ENCODE peak calls at places on chromosomes 7 and 10, in seven cellular contexts. One of them, this sample, is unnamed.

GRCh38 chr10:44032216-44032615 is 352.7 kb downstream of the CXCL12 start:
- DNase-seq in stimulated activated CD4-positive, alpha-beta T cell treated with anti-CD3 and anti-CD28 coated beads, Interleukin-2, amount 100 ng/mL, for 48 hours: no peak
- DNase-seq in T-helper 1 cell: no peak
- DNase-seq in uterus: no peak
- DNase-seq in HEK293T: no peak
- DNase-seq in prostate gland: no peak
- DNase-seq in KG1: no peak
- DNase-seq in this sample: no peak

GRCh38 chr10:71372882-71373495 is 23.7 kb upstream of the CDH23 start:
- DNase-seq in uterus: no peak
- DNase-seq in T-helper 1 cell: no peak
- DNase-seq in stimulated activated CD4-positive, alpha-beta T cell treated with anti-CD3 and anti-CD28 coated beads, Interleukin-2, amount 100 ng/mL, for 48 hours: no peak
- DNase-seq in prostate gland: no peak
- DNase-seq in HEK293T: no peak
- DNase-seq in KG1: no peak
- DNase-seq in this sample: no peak

GRCh38 chr7:20484366-20484765 is 131.1 kb upstream of the ABCB5 start:
- DNase-seq in KG1: no peak
- DNase-seq in prostate gland: no peak
- DNase-seq in uterus: no peak
- DNase-seq in HEK293T: no peak
- DNase-seq in T-helper 1 cell: no peak
- DNase-seq in stimulated activated CD4-positive, alpha-beta T cell treated with anti-CD3 and anti-CD28 coated beads, Interleukin-2, amount 100 ng/mL, for 48 hours: no peak
- DNase-seq in this sample: no peak

GRCh38 chr7:8135417-8135816 is 126.5 kb downstream of the ICA1 start:
- DNase-seq in HEK293T: no peak
- DNase-seq in T-helper 1 cell: no peak
- DNase-seq in KG1: no peak
- DNase-seq in stimulated activated CD4-positive, alpha-beta T cell treated with anti-CD3 and anti-CD28 coated beads, Interleukin-2, amount 100 ng/mL, for 48 hours: no peak
- DNase-seq in uterus: no peak
- DNase-seq in prostate gland: no peak
- DNase-seq in this sample: no peak

GRCh38 chr10:93481931-93482834 is at the start of gene MYOF:
- DNase-seq in KG1: peak
- DNase-seq in T-helper 1 cell: no peak
- DNase-seq in stimulated activated CD4-positive, alpha-beta T cell treated with anti-CD3 and anti-CD28 coated beads, Interleukin-2, amount 100 ng/mL, for 48 hours: peak
- DNase-seq in prostate gland: peak
- DNase-seq in HEK293T: peak
- DNase-seq in uterus: peak
- DNase-seq in this sample: peak

GRCh38 chr7:4931932-4932331 is 27.1 kb downstream of the MMD2 start:
- DNase-seq in stimulated activated CD4-positive, alpha-beta T cell treated with anti-CD3 and anti-CD28 coated beads, Interleukin-2, amount 100 ng/mL, for 48 hours: no peak
- DNase-seq in T-helper 1 cell: no peak
- DNase-seq in uterus: no peak
- DNase-seq in HEK293T: no peak
- DNase-seq in KG1: no peak
- DNase-seq in prostate gland: no peak
- DNase-seq in this sample: no peak

GRCh38 chr10:930415-931325 is 835 bp downstream of the LARP4B start:
- DNase-seq in uterus: peak
- DNase-seq in KG1: peak
- DNase-seq in prostate gland: no peak
- DNase-seq in HEK293T: peak
- DNase-seq in stimulated activated CD4-positive, alpha-beta T cell treated with anti-CD3 and anti-CD28 coated beads, Interleukin-2, amount 100 ng/mL, for 48 hours: peak
- DNase-seq in T-helper 1 cell: peak
- DNase-seq in this sample: peak

GRCh38 chr10:113297226-113297625 is 255.6 kb upstream of the HABP2 start:
- DNase-seq in KG1: no peak
- DNase-seq in stimulated activated CD4-positive, alpha-beta T cell treated with anti-CD3 and anti-CD28 coated beads, Interleukin-2, amount 100 ng/mL, for 48 hours: no peak
- DNase-seq in T-helper 1 cell: no peak
- DNase-seq in prostate gland: no peak
- DNase-seq in uterus: no peak
- DNase-seq in HEK293T: no peak
- DNase-seq in this sample: no peak

GRCh38 chr7:78510580-78511188 is 712.1 kb downstream of the PHTF2 start:
- DNase-seq in HEK293T: peak
- DNase-seq in prostate gland: peak
- DNase-seq in stimulated activated CD4-positive, alpha-beta T cell treated with anti-CD3 and anti-CD28 coated beads, Interleukin-2, amount 100 ng/mL, for 48 hours: no peak
- DNase-seq in T-helper 1 cell: no peak
- DNase-seq in KG1: no peak
- DNase-seq in uterus: no peak
- DNase-seq in this sample: peak

GRCh38 chr7:14973712-14974428 is 71.3 kb upstream of the DGKB start:
- DNase-seq in stimulated activated CD4-positive, alpha-beta T cell treated with anti-CD3 and anti-CD28 coated beads, Interleukin-2, amount 100 ng/mL, for 48 hours: no peak
- DNase-seq in KG1: no peak
- DNase-seq in T-helper 1 cell: no peak
- DNase-seq in uterus: no peak
- DNase-seq in prostate gland: no peak
- DNase-seq in HEK293T: no peak
- DNase-seq in this sample: no peak

GRCh38 chr7:132943645-132944044 is 138.2 kb downstream of the CHCHD3 start:
- DNase-seq in T-helper 1 cell: no peak
- DNase-seq in KG1: no peak
- DNase-seq in uterus: no peak
- DNase-seq in HEK293T: no peak
- DNase-seq in prostate gland: no peak
- DNase-seq in stimulated activated CD4-positive, alpha-beta T cell treated with anti-CD3 and anti-CD28 coated beads, Interleukin-2, amount 100 ng/mL, for 48 hours: no peak
- DNase-seq in this sample: no peak

GRCh38 chr7:139763330-139763729 is 14.5 kb downstream of the HIPK2 start:
- DNase-seq in prostate gland: no peak
- DNase-seq in stimulated activated CD4-positive, alpha-beta T cell treated with anti-CD3 and anti-CD28 coated beads, Interleukin-2, amount 100 ng/mL, for 48 hours: no peak
- DNase-seq in KG1: no peak
- DNase-seq in uterus: no peak
- DNase-seq in T-helper 1 cell: no peak
- DNase-seq in HEK293T: no peak
- DNase-seq in this sample: no peak

GRCh38 chr10:48238826-48239520 is 35.5 kb downstream of the FRMPD2 start:
- DNase-seq in T-helper 1 cell: no peak
- DNase-seq in stimulated activated CD4-positive, alpha-beta T cell treated with anti-CD3 and anti-CD28 coated beads, Interleukin-2, amount 100 ng/mL, for 48 hours: no peak
- DNase-seq in KG1: no peak
- DNase-seq in prostate gland: no peak
- DNase-seq in HEK293T: no peak
- DNase-seq in uterus: no peak
- DNase-seq in this sample: no peak

GRCh38 chr7:106869954-106870353 is 4.9 kb downstream of the PIK3CG start:
- DNase-seq in T-helper 1 cell: no peak
- DNase-seq in prostate gland: no peak
- DNase-seq in HEK293T: no peak
- DNase-seq in uterus: no peak
- DNase-seq in KG1: no peak
- DNase-seq in stimulated activated CD4-positive, alpha-beta T cell treated with anti-CD3 and anti-CD28 coated beads, Interleukin-2, amount 100 ng/mL, for 48 hours: no peak
- DNase-seq in this sample: no peak

GRCh38 chr10:76297787-76298281 is 866.4 kb downstream of the LRMDA start:
- DNase-seq in prostate gland: peak
- DNase-seq in HEK293T: no peak
- DNase-seq in KG1: no peak
- DNase-seq in T-helper 1 cell: no peak
- DNase-seq in uterus: no peak
- DNase-seq in stimulated activated CD4-positive, alpha-beta T cell treated with anti-CD3 and anti-CD28 coated beads, Interleukin-2, amount 100 ng/mL, for 48 hours: no peak
- DNase-seq in this sample: no peak

GRCh38 chr7:135763261-135763660 is 14.6 kb upstream of the FAM180A start:
- DNase-seq in KG1: no peak
- DNase-seq in stimulated activated CD4-positive, alpha-beta T cell treated with anti-CD3 and anti-CD28 coated beads, Interleukin-2, amount 100 ng/mL, for 48 hours: no peak
- DNase-seq in prostate gland: no peak
- DNase-seq in T-helper 1 cell: no peak
- DNase-seq in uterus: no peak
- DNase-seq in HEK293T: no peak
- DNase-seq in this sample: no peak

GRCh38 chr10:97875391-97875790 is 25.7 kb downstream of the GOLGA7B start:
- DNase-seq in KG1: no peak
- DNase-seq in prostate gland: no peak
- DNase-seq in T-helper 1 cell: no peak
- DNase-seq in uterus: no peak
- DNase-seq in HEK293T: no peak
- DNase-seq in stimulated activated CD4-positive, alpha-beta T cell treated with anti-CD3 and anti-CD28 coated beads, Interleukin-2, amount 100 ng/mL, for 48 hours: no peak
- DNase-seq in this sample: no peak

GRCh38 chr10:16987129-16987670 is 142.4 kb downstream of the CUBN start:
- DNase-seq in KG1: no peak
- DNase-seq in T-helper 1 cell: no peak
- DNase-seq in uterus: no peak
- DNase-seq in prostate gland: no peak
- DNase-seq in HEK293T: no peak
- DNase-seq in stimulated activated CD4-positive, alpha-beta T cell treated with anti-CD3 and anti-CD28 coated beads, Interleukin-2, amount 100 ng/mL, for 48 hours: no peak
- DNase-seq in this sample: no peak

GRCh38 chr7:6530626-6531491 is 20.4 kb downstream of the GRID2IP start:
- DNase-seq in KG1: no peak
- DNase-seq in prostate gland: no peak
- DNase-seq in T-helper 1 cell: no peak
- DNase-seq in HEK293T: peak
- DNase-seq in stimulated activated CD4-positive, alpha-beta T cell treated with anti-CD3 and anti-CD28 coated beads, Interleukin-2, amount 100 ng/mL, for 48 hours: peak
- DNase-seq in uterus: no peak
- DNase-seq in this sample: no peak

GRCh38 chr7:151008511-151009323 is 15.6 kb downstream of the ATG9B start:
- DNase-seq in stimulated activated CD4-positive, alpha-beta T cell treated with anti-CD3 and anti-CD28 coated beads, Interleukin-2, amount 100 ng/mL, for 48 hours: peak
- DNase-seq in KG1: no peak
- DNase-seq in T-helper 1 cell: peak
- DNase-seq in uterus: peak
- DNase-seq in HEK293T: peak
- DNase-seq in prostate gland: no peak
- DNase-seq in this sample: peak

GRCh38 chr7:17275749-17276671 is 22.4 kb upstream of the AHR start:
- DNase-seq in KG1: no peak
- DNase-seq in prostate gland: peak
- DNase-seq in HEK293T: no peak
- DNase-seq in uterus: no peak
- DNase-seq in stimulated activated CD4-positive, alpha-beta T cell treated with anti-CD3 and anti-CD28 coated beads, Interleukin-2, amount 100 ng/mL, for 48 hours: no peak
- DNase-seq in T-helper 1 cell: no peak
- DNase-seq in this sample: no peak

GRCh38 chr7:47142169-47142866 is 439.6 kb downstream of the TNS3 start:
- DNase-seq in HEK293T: no peak
- DNase-seq in stimulated activated CD4-positive, alpha-beta T cell treated with anti-CD3 and anti-CD28 coated beads, Interleukin-2, amount 100 ng/mL, for 48 hours: no peak
- DNase-seq in prostate gland: no peak
- DNase-seq in uterus: no peak
- DNase-seq in KG1: no peak
- DNase-seq in T-helper 1 cell: no peak
- DNase-seq in this sample: no peak

GRCh38 chr10:61271127-61271780 is 181.9 kb downstream of the TMEM26 start:
- DNase-seq in stimulated activated CD4-positive, alpha-beta T cell treated with anti-CD3 and anti-CD28 coated beads, Interleukin-2, amount 100 ng/mL, for 48 hours: no peak
- DNase-seq in prostate gland: no peak
- DNase-seq in KG1: no peak
- DNase-seq in T-helper 1 cell: no peak
- DNase-seq in uterus: no peak
- DNase-seq in HEK293T: no peak
- DNase-seq in this sample: no peak

GRCh38 chr7:77269360-77270075 is 69.9 kb upstream of the FGL2 start:
- DNase-seq in stimulated activated CD4-positive, alpha-beta T cell treated with anti-CD3 and anti-CD28 coated beads, Interleukin-2, amount 100 ng/mL, for 48 hours: no peak
- DNase-seq in KG1: no peak
- DNase-seq in uterus: no peak
- DNase-seq in T-helper 1 cell: no peak
- DNase-seq in HEK293T: no peak
- DNase-seq in prostate gland: no peak
- DNase-seq in this sample: peak

GRCh38 chr10:78371118-78371517 is 337.5 kb downstream of the RPS24 start:
- DNase-seq in KG1: no peak
- DNase-seq in T-helper 1 cell: no peak
- DNase-seq in HEK293T: peak
- DNase-seq in stimulated activated CD4-positive, alpha-beta T cell treated with anti-CD3 and anti-CD28 coated beads, Interleukin-2, amount 100 ng/mL, for 48 hours: no peak
- DNase-seq in prostate gland: no peak
- DNase-seq in uterus: no peak
- DNase-seq in this sample: no peak

GRCh38 chr10:29150010-29150409 is 138.9 kb upstream of the LYZL1 start:
- DNase-seq in KG1: no peak
- DNase-seq in prostate gland: no peak
- DNase-seq in HEK293T: no peak
- DNase-seq in stimulated activated CD4-positive, alpha-beta T cell treated with anti-CD3 and anti-CD28 coated beads, Interleukin-2, amount 100 ng/mL, for 48 hours: no peak
- DNase-seq in T-helper 1 cell: no peak
- DNase-seq in uterus: no peak
- DNase-seq in this sample: peak

GRCh38 chr10:129949411-129950335 is 14.4 kb downstream of the EBF3 start:
- DNase-seq in T-helper 1 cell: no peak
- DNase-seq in HEK293T: peak
- DNase-seq in KG1: no peak
- DNase-seq in uterus: peak
- DNase-seq in prostate gland: no peak
- DNase-seq in stimulated activated CD4-positive, alpha-beta T cell treated with anti-CD3 and anti-CD28 coated beads, Interleukin-2, amount 100 ng/mL, for 48 hours: no peak
- DNase-seq in this sample: no peak

GRCh38 chr7:127080576-127080975 is 172.2 kb downstream of the GRM8 start:
- DNase-seq in HEK293T: no peak
- DNase-seq in prostate gland: no peak
- DNase-seq in stimulated activated CD4-positive, alpha-beta T cell treated with anti-CD3 and anti-CD28 coated beads, Interleukin-2, amount 100 ng/mL, for 48 hours: no peak
- DNase-seq in KG1: no peak
- DNase-seq in T-helper 1 cell: no peak
- DNase-seq in uterus: no peak
- DNase-seq in this sample: no peak

GRCh38 chr10:68348265-68348741 is 15.6 kb upstream of the PBLD start:
- DNase-seq in uterus: no peak
- DNase-seq in T-helper 1 cell: no peak
- DNase-seq in stimulated activated CD4-positive, alpha-beta T cell treated with anti-CD3 and anti-CD28 coated beads, Interleukin-2, amount 100 ng/mL, for 48 hours: peak
- DNase-seq in prostate gland: no peak
- DNase-seq in HEK293T: peak
- DNase-seq in KG1: no peak
- DNase-seq in this sample: peak